ENCODE peak calls at places on chromosomes 7 and 10, in eight cellular contexts. One of them, this sample, is unnamed.
A peak's percentile ranks its signal among the peaks of the same experiment; 100 is the strongest.

GRCh38 chr10:116538461-116538860 is 7.3 kb upstream of the PNLIP start:
- DNase-seq in uterus: no peak
- DNase-seq in AG10803: no peak
- DNase-seq in lower lobe of right lung: no peak
- DNase-seq in upper lobe of right lung: no peak
- DNase-seq in GM12865: no peak
- DNase-seq in Panc1: no peak
- DNase-seq in CD8-positive, alpha-beta T cell: no peak
- DNase-seq in this sample: no peak

GRCh38 chr10:87864497-87865059 is 1.2 kb downstream of the PTEN start:
- DNase-seq in Panc1: no peak
- DNase-seq in uterus: no peak
- DNase-seq in GM12865: peak; percentile 42
- DNase-seq in AG10803: no peak
- DNase-seq in lower lobe of right lung: no peak
- DNase-seq in upper lobe of right lung: no peak
- DNase-seq in CD8-positive, alpha-beta T cell: no peak
- DNase-seq in this sample: no peak

GRCh38 chr10:7373039-7373438 is 37.8 kb downstream of the SFMBT2 start:
- DNase-seq in GM12865: no peak
- DNase-seq in upper lobe of right lung: no peak
- DNase-seq in AG10803: no peak
- DNase-seq in uterus: no peak
- DNase-seq in CD8-positive, alpha-beta T cell: no peak
- DNase-seq in lower lobe of right lung: no peak
- DNase-seq in Panc1: no peak
- DNase-seq in this sample: no peak

GRCh38 chr7:100475549-100475948 is 3.5 kb downstream of the TSC22D4 start:
- DNase-seq in AG10803: no peak
- DNase-seq in upper lobe of right lung: no peak
- DNase-seq in Panc1: no peak
- DNase-seq in lower lobe of right lung: no peak
- DNase-seq in GM12865: peak; percentile 39
- DNase-seq in uterus: no peak
- DNase-seq in CD8-positive, alpha-beta T cell: no peak
- DNase-seq in this sample: no peak

GRCh38 chr10:121813211-121813812 is 114.5 kb downstream of the ATE1 start:
- DNase-seq in Panc1: no peak
- DNase-seq in upper lobe of right lung: no peak
- DNase-seq in GM12865: no peak
- DNase-seq in CD8-positive, alpha-beta T cell: no peak
- DNase-seq in uterus: no peak
- DNase-seq in lower lobe of right lung: no peak
- DNase-seq in AG10803: peak; percentile 26
- DNase-seq in this sample: no peak

GRCh38 chr7:137999496-138000080 is 2.3 kb downstream of the CREB3L2 start:
- DNase-seq in upper lobe of right lung: no peak
- DNase-seq in AG10803: peak; percentile 48
- DNase-seq in CD8-positive, alpha-beta T cell: no peak
- DNase-seq in Panc1: no peak
- DNase-seq in GM12865: no peak
- DNase-seq in uterus: no peak
- DNase-seq in lower lobe of right lung: no peak
- DNase-seq in this sample: no peak

GRCh38 chr7:145543245-145543644 is 573.4 kb upstream of the CNTNAP2 start:
- DNase-seq in Panc1: no peak
- DNase-seq in uterus: no peak
- DNase-seq in GM12865: no peak
- DNase-seq in CD8-positive, alpha-beta T cell: no peak
- DNase-seq in AG10803: no peak
- DNase-seq in lower lobe of right lung: no peak
- DNase-seq in upper lobe of right lung: no peak
- DNase-seq in this sample: no peak

GRCh38 chr7:34277016-34277800 is 371.9 kb downstream of the BMPER start:
- DNase-seq in Panc1: no peak
- DNase-seq in GM12865: peak; percentile 9
- DNase-seq in upper lobe of right lung: no peak
- DNase-seq in lower lobe of right lung: no peak
- DNase-seq in AG10803: peak; percentile 44
- DNase-seq in CD8-positive, alpha-beta T cell: no peak
- DNase-seq in uterus: no peak
- DNase-seq in this sample: no peak

GRCh38 chr7:46468753-46469356 is 547.8 kb upstream of the IGFBP3 start:
- DNase-seq in GM12865: no peak
- DNase-seq in CD8-positive, alpha-beta T cell: no peak
- DNase-seq in Panc1: no peak
- DNase-seq in lower lobe of right lung: no peak
- DNase-seq in uterus: no peak
- DNase-seq in upper lobe of right lung: no peak
- DNase-seq in AG10803: peak; percentile 18
- DNase-seq in this sample: no peak

GRCh38 chr10:98486421-98486820 is 39.7 kb upstream of the HPS1 start:
- DNase-seq in upper lobe of right lung: no peak
- DNase-seq in Panc1: no peak
- DNase-seq in lower lobe of right lung: no peak
- DNase-seq in uterus: peak; percentile 16
- DNase-seq in AG10803: peak; percentile 88
- DNase-seq in GM12865: no peak
- DNase-seq in CD8-positive, alpha-beta T cell: no peak
- DNase-seq in this sample: no peak

GRCh38 chr7:131726031-131726430 is 169.6 kb upstream of the PODXL start:
- DNase-seq in upper lobe of right lung: no peak
- DNase-seq in GM12865: no peak
- DNase-seq in CD8-positive, alpha-beta T cell: no peak
- DNase-seq in Panc1: no peak
- DNase-seq in lower lobe of right lung: no peak
- DNase-seq in uterus: no peak
- DNase-seq in AG10803: no peak
- DNase-seq in this sample: no peak

GRCh38 chr10:11160982-11161554 is 143.4 kb downstream of the CELF2 start:
- DNase-seq in upper lobe of right lung: no peak
- DNase-seq in GM12865: peak; percentile 26
- DNase-seq in lower lobe of right lung: no peak
- DNase-seq in CD8-positive, alpha-beta T cell: no peak
- DNase-seq in uterus: no peak
- DNase-seq in Panc1: no peak
- DNase-seq in AG10803: no peak
- DNase-seq in this sample: no peak

GRCh38 chr7:121544726-121545125 is 148.6 kb upstream of the FAM3C start:
- DNase-seq in CD8-positive, alpha-beta T cell: no peak
- DNase-seq in upper lobe of right lung: no peak
- DNase-seq in lower lobe of right lung: no peak
- DNase-seq in uterus: peak; percentile 51
- DNase-seq in GM12865: peak; percentile 66
- DNase-seq in AG10803: peak; percentile 92
- DNase-seq in Panc1: peak; percentile 98
- DNase-seq in this sample: no peak

GRCh38 chr7:16463520-16463919 is 2.0 kb downstream of the SOSTDC1 start:
- DNase-seq in AG10803: no peak
- DNase-seq in Panc1: no peak
- DNase-seq in CD8-positive, alpha-beta T cell: no peak
- DNase-seq in GM12865: no peak
- DNase-seq in upper lobe of right lung: no peak
- DNase-seq in lower lobe of right lung: no peak
- DNase-seq in uterus: no peak
- DNase-seq in this sample: no peak

GRCh38 chr10:124285587-124286527 is 132.9 kb downstream of the OAT start:
- DNase-seq in upper lobe of right lung: peak; percentile 31
- DNase-seq in uterus: no peak
- DNase-seq in Panc1: no peak
- DNase-seq in GM12865: peak; percentile 88
- DNase-seq in lower lobe of right lung: no peak
- DNase-seq in AG10803: peak; percentile 26
- DNase-seq in CD8-positive, alpha-beta T cell: no peak
- DNase-seq in this sample: peak; percentile 64

DNA sequence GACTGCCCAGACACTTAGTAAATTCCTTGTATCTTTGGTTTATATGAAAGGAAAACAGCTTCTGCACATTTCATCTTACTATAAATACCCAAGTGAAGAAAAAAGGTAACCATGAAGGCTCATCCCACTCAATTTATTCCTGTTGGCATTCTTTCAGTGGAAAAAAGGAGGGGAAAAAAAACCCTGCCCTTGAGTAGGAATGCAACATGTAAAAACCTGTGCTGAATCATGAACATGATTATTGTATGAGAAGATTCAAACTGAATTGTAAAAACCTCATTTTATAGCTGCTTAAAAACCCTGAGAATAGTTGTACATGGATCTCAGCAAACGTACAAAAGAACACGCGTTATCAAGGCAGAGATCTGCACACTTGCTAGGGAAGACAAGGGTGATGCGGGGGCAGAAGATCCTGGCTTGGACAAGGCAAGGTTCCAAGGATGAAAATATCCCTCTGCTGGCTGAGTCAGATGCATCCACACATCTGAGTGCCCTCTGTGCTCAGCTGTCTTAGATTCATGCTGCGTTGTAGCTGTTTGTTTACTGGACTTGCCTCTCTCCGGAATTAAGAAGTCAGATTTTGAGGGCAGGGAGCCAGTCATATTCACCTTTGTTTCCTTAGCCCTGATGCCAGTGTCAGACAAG is 658.2 kb downstream of the PARD3 start:
- DNase-seq in CD8-positive, alpha-beta T cell: no peak
- DNase-seq in lower lobe of right lung: no peak
- DNase-seq in uterus: peak; percentile 54
- DNase-seq in GM12865: no peak
- DNase-seq in Panc1: no peak
- DNase-seq in AG10803: peak; percentile 66
- DNase-seq in upper lobe of right lung: no peak
- DNase-seq in this sample: no peak
- TF ChIP-seq CTCF in CD8-positive, alpha-beta T cell: no peak
- TF ChIP-seq CTCF in lower lobe of right lung: no peak
- TF ChIP-seq CTCF in uterus: no peak
- TF ChIP-seq CTCF in GM12865: no peak
- TF ChIP-seq CTCF in Panc1: no peak
- TF ChIP-seq CTCF in AG10803: peak; percentile 52
- TF ChIP-seq CTCF in upper lobe of right lung: no peak
- TF ChIP-seq CTCF in this sample: no peak

DNA sequence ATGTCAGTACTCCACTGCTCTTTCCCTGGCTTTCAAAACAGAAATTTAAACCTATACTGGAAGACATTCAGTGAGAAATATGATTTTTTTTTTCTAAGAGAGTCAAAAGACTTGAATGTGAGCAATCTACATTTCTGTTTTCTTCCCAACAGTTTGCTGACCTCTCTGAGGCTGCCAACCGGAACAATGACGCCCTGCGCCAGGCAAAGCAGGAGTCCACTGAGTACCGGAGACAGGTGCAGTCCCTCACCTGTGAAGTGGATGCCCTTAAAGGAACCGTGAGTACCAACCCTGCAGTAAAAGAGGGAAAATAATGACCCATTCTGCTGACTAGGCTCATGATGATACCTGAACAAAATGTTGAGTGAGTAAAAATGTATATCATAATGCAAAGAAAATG is 6.5 kb downstream of the VIM start:
- DNase-seq in GM12865: no peak
- DNase-seq in uterus: no peak
- DNase-seq in CD8-positive, alpha-beta T cell: no peak
- DNase-seq in lower lobe of right lung: no peak
- DNase-seq in AG10803: no peak
- DNase-seq in Panc1: no peak
- DNase-seq in upper lobe of right lung: no peak
- DNase-seq in this sample: no peak
- H3K4me3 ChIP-seq in GM12865: no peak overlapping the region
- H3K4me3 ChIP-seq in uterus: no peak overlapping the region
- H3K4me3 ChIP-seq in CD8-positive, alpha-beta T cell: no peak overlapping the region
- H3K4me3 ChIP-seq in lower lobe of right lung: no peak overlapping the region
- H3K4me3 ChIP-seq in AG10803: peak overlapping the region; percentile 99
- H3K4me3 ChIP-seq in Panc1: peak overlapping the region; percentile 88
- H3K4me3 ChIP-seq in upper lobe of right lung: no peak overlapping the region
- H3K4me3 ChIP-seq in this sample: no peak overlapping the region

DNA sequence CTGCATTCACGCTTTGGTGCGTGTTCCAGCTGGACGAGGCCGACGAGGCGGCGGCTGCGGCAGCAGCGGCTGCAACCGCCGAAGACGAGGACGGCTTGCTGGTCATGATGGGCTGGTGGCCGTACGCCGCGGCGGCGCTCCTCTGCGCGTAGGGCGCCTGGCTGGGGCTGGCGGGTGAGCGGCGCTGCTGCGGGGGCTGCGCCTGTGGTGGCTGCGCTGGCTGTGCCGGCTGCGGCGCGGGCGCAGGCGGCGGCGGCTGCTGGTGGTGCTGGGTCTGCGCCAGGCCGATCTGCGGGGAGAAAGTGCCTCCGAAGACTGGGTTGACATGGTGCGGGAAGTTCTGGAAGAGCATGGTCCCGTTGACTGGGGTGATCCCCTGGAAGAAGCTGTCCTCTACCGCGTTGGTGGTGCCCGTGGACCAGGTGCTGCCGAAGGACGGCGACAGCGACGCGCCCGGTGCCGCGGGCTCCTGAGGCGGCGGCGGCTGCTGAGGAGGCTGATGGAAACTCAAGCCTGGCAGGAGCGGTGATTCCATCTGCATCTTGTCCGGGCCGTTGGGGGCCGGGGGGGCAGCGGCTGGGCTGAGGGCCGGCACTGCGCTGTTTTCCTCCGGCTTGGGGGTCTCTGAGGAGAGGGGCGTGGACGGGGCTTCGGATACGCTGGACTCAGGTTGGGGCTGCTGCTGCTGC is 51.1 kb downstream of the CPEB3 start:
- DNase-seq in CD8-positive, alpha-beta T cell: peak; percentile 65
- DNase-seq in upper lobe of right lung: peak; percentile 77
- DNase-seq in uterus: peak; percentile 24
- DNase-seq in lower lobe of right lung: peak; percentile 64
- DNase-seq in Panc1: no peak
- DNase-seq in AG10803: peak; percentile 22
- DNase-seq in GM12865: peak; percentile 49
- DNase-seq in this sample: no peak
- TF ChIP-seq CTCF in CD8-positive, alpha-beta T cell: no peak
- TF ChIP-seq CTCF in upper lobe of right lung: no peak
- TF ChIP-seq CTCF in uterus: no peak
- TF ChIP-seq CTCF in lower lobe of right lung: no peak
- TF ChIP-seq CTCF in Panc1: no peak
- TF ChIP-seq CTCF in AG10803: no peak
- TF ChIP-seq CTCF in GM12865: no peak
- TF ChIP-seq CTCF in this sample: no peak

DNA sequence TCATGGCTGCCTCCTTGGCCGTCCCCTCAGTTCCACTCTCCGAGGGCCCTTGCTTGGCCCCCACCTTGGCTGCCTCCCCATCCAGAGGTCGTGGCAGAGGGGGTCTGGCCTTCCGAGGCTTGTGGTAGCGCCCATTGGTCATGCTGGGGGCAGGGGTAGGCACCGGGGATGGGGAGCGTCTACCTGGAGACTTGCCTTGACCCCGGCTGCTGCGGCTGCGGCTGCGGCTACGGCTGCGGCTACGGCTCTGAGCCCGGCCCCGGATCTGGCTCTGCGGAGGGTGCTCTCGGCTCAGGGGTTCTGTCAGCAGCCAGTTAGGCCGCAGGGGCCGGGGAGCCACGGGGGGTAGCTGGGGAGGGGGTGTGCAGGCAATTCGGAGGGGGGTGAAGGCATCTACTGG is 10.7 kb downstream of the LZTS2 start:
- DNase-seq in lower lobe of right lung: no peak
- DNase-seq in uterus: no peak
- DNase-seq in AG10803: no peak
- DNase-seq in upper lobe of right lung: no peak
- DNase-seq in CD8-positive, alpha-beta T cell: no peak
- DNase-seq in Panc1: no peak
- DNase-seq in GM12865: no peak
- DNase-seq in this sample: no peak
- H3K4me3 ChIP-seq in lower lobe of right lung: no peak overlapping the region
- H3K4me3 ChIP-seq in uterus: no peak overlapping the region
- H3K4me3 ChIP-seq in AG10803: no peak overlapping the region
- H3K4me3 ChIP-seq in upper lobe of right lung: no peak overlapping the region
- H3K4me3 ChIP-seq in CD8-positive, alpha-beta T cell: no peak overlapping the region
- H3K4me3 ChIP-seq in Panc1: no peak overlapping the region
- H3K4me3 ChIP-seq in GM12865: no peak overlapping the region
- H3K4me3 ChIP-seq in this sample: no peak overlapping the region